ENCODE peak calls at places on chromosomes 4 and X, in ten cellular contexts. L is progenitor cell of endocrine pancreas; U is NCI-H1417; K is natural killer cell; N is dorsolateral prefrontal cortex; Z is naive thymus-derived CD8-positive, alpha-beta T cell; X is Calu3; Y is ACHN; I is mammary epithelial cell; J is Karpas-422. S is an unnamed sample.

GRCh38 chr4:124980276-124980752 is 267.8 kb upstream of the ANKRD50 start:
- DNase-seq in L (no peak), U (no peak), K (no peak), N (no peak), Z (no peak), X (no peak), Y (no peak), I (peak; percentile 25), J (no peak), S (peak; percentile 2)

GRCh38 chr4:5051692-5052423 is 578 bp downstream of the STK32B start:
- DNase-seq in L (no peak), U (no peak), K (no peak), N (no peak), Z (no peak), X (no peak), Y (peak; percentile 55), I (peak; percentile 23), J (no peak), S (no peak)

GRCh38 chrX:154000051-154000450 is 19.7 kb downstream of the IRAK1 start:
- DNase-seq in L (no peak), U (no peak), K (no peak), N (no peak), Z (no peak), X (no peak), Y (no peak), I (no peak), J (no peak), S (no peak)

GRCh38 chr4:107120661-107121060 is 84.5 kb upstream of the DKK2 start:
- DNase-seq in L (no peak), U (no peak), K (no peak), N (no peak), Z (no peak), X (no peak), Y (no peak), I (no peak), J (no peak), S (peak; percentile 5)

GRCh38 chr4:1593881-1594345 is 90.2 kb downstream of the FAM53A start:
- DNase-seq in L (no peak), U (no peak), K (no peak), N (peak; percentile 28), Z (no peak), X (no peak), Y (no peak), I (no peak), J (no peak), S (no peak)

GRCh38 chr4:12178614-12179263 is 750.0 kb upstream of the HS3ST1 start:
- DNase-seq in L (no peak), U (no peak), K (no peak), N (no peak), Z (no peak), X (no peak), Y (no peak), I (no peak), J (no peak), S (no peak)

GRCh38 chrX:72621163-72621562 is 48.5 kb upstream of the HDAC8 start:
- DNase-seq in L (no peak), U (no peak), K (no peak), N (no peak), Z (no peak), X (peak; percentile 2), Y (no peak), I (no peak), J (no peak), S (no peak)

GRCh38 chr4:6467600-6467999 is 4.8 kb downstream of the PPP2R2C start:
- DNase-seq in L (peak; percentile 4), U (no peak), K (no peak), N (no peak), Z (no peak), X (no peak), Y (no peak), I (no peak), J (no peak), S (no peak)

GRCh38 chrX:72054776-72055495 is 76.8 kb downstream of the RTL5 start:
- DNase-seq in L (no peak), U (no peak), K (no peak), N (peak; percentile 66), Z (no peak), X (no peak), Y (no peak), I (no peak), J (no peak), S (no peak)

S was measured in renal cortical epithelial cell.